ENCODE peak calls at places on chromosomes 12 and 14, in eight cellular contexts. One of them, this sample, is unnamed.

GRCh38 chr12:132178801-132179401 is 34.6 kb downstream of the NOC4L start:
- DNase-seq in Calu3: no peak
- DNase-seq in stimulated activated CD4-positive, alpha-beta T cell treated with anti-CD3 and anti-CD28 coated beads, Interleukin-15, amount 100 ng/mL, for 24 hours: peak
- DNase-seq in NCI-H226: no peak
- DNase-seq in Peyer's patch: no peak
- DNase-seq in activated CD4-positive, CD25-positive, alpha-beta regulatory T cell: peak
- DNase-seq in HTR-8/SVneo: no peak
- DNase-seq in NB4: peak
- DNase-seq in this sample: no peak

GRCh38 chr14:69326611-69327010 is 66.7 kb downstream of the GALNT16 start:
- DNase-seq in Calu3: no peak
- DNase-seq in stimulated activated CD4-positive, alpha-beta T cell treated with anti-CD3 and anti-CD28 coated beads, Interleukin-15, amount 100 ng/mL, for 24 hours: no peak
- DNase-seq in NCI-H226: no peak
- DNase-seq in Peyer's patch: peak
- DNase-seq in activated CD4-positive, CD25-positive, alpha-beta regulatory T cell: no peak
- DNase-seq in HTR-8/SVneo: no peak
- DNase-seq in NB4: no peak
- DNase-seq in this sample: no peak

GRCh38 chr14:52018252-52018651 is 28.9 kb downstream of the RTRAF start:
- DNase-seq in Calu3: peak
- DNase-seq in stimulated activated CD4-positive, alpha-beta T cell treated with anti-CD3 and anti-CD28 coated beads, Interleukin-15, amount 100 ng/mL, for 24 hours: no peak
- DNase-seq in NCI-H226: no peak
- DNase-seq in Peyer's patch: peak
- DNase-seq in activated CD4-positive, CD25-positive, alpha-beta regulatory T cell: no peak
- DNase-seq in HTR-8/SVneo: no peak
- DNase-seq in NB4: no peak
- DNase-seq in this sample: no peak

GRCh38 chr14:75315143-75315542 is 36.5 kb downstream of the FOS start:
- DNase-seq in Calu3: peak
- DNase-seq in stimulated activated CD4-positive, alpha-beta T cell treated with anti-CD3 and anti-CD28 coated beads, Interleukin-15, amount 100 ng/mL, for 24 hours: no peak
- DNase-seq in NCI-H226: peak
- DNase-seq in Peyer's patch: no peak
- DNase-seq in activated CD4-positive, CD25-positive, alpha-beta regulatory T cell: no peak
- DNase-seq in HTR-8/SVneo: no peak
- DNase-seq in NB4: no peak
- DNase-seq in this sample: no peak

GRCh38 chr12:28563926-28564325 is 373.7 kb downstream of the CCDC91 start:
- DNase-seq in Calu3: no peak
- DNase-seq in stimulated activated CD4-positive, alpha-beta T cell treated with anti-CD3 and anti-CD28 coated beads, Interleukin-15, amount 100 ng/mL, for 24 hours: no peak
- DNase-seq in NCI-H226: no peak
- DNase-seq in Peyer's patch: no peak
- DNase-seq in activated CD4-positive, CD25-positive, alpha-beta regulatory T cell: no peak
- DNase-seq in HTR-8/SVneo: no peak
- DNase-seq in NB4: peak
- DNase-seq in this sample: no peak

GRCh38 chr12:131066886-131067490 is 113.3 kb downstream of the ADGRD1 start:
- DNase-seq in Calu3: no peak
- DNase-seq in stimulated activated CD4-positive, alpha-beta T cell treated with anti-CD3 and anti-CD28 coated beads, Interleukin-15, amount 100 ng/mL, for 24 hours: no peak
- DNase-seq in NCI-H226: no peak
- DNase-seq in Peyer's patch: no peak
- DNase-seq in activated CD4-positive, CD25-positive, alpha-beta regulatory T cell: no peak
- DNase-seq in HTR-8/SVneo: no peak
- DNase-seq in NB4: no peak
- DNase-seq in this sample: no peak

GRCh38 chr12:27505124-27505523 is 18.9 kb upstream of the PPFIBP1 start:
- DNase-seq in Calu3: no peak
- DNase-seq in stimulated activated CD4-positive, alpha-beta T cell treated with anti-CD3 and anti-CD28 coated beads, Interleukin-15, amount 100 ng/mL, for 24 hours: no peak
- DNase-seq in NCI-H226: peak
- DNase-seq in Peyer's patch: no peak
- DNase-seq in activated CD4-positive, CD25-positive, alpha-beta regulatory T cell: no peak
- DNase-seq in HTR-8/SVneo: no peak
- DNase-seq in NB4: no peak
- DNase-seq in this sample: no peak

GRCh38 chr12:38282886-38283285 is 33.7 kb upstream of the ALG10B start:
- DNase-seq in Calu3: peak
- DNase-seq in stimulated activated CD4-positive, alpha-beta T cell treated with anti-CD3 and anti-CD28 coated beads, Interleukin-15, amount 100 ng/mL, for 24 hours: no peak
- DNase-seq in NCI-H226: peak
- DNase-seq in Peyer's patch: no peak
- DNase-seq in activated CD4-positive, CD25-positive, alpha-beta regulatory T cell: no peak
- DNase-seq in HTR-8/SVneo: no peak
- DNase-seq in NB4: no peak
- DNase-seq in this sample: no peak